ENCODE peak calls at places on chromosome 13, in seven cellular contexts. X is K562; J is skeletal muscle cell; C is thoracic aorta; I is activated T-cell treated with anti-CD3 and anti-CD28 coated beads, Interleukin-2, amount 50 U/mL, for 72 hours; M is IMR-90; L is iris pigment epithelial cell. B is an unnamed sample.

GRCh38 chr13:63435668-63436275 is 2020.1 kb upstream of the PCDH20 start:
- DNase-seq in X (no peak), L (peak), I (no peak), J (peak), M (peak), C (no peak), B (no peak)

GRCh38 chr13:91185294-91185863 is 162.1 kb upstream of the MIR17HG start:
- DNase-seq in I (no peak), L (peak), M (peak), X (no peak), J (no peak), C (no peak), B (no peak)

GRCh38 chr13:91369432-91369831 is 21.9 kb downstream of the MIR17HG start:
- DNase-seq in J (no peak), L (peak), I (peak), M (peak), X (no peak), C (no peak), B (no peak)

GRCh38 chr13:85742355-85742754 is 56.9 kb downstream of the SLITRK6 start:
- DNase-seq in X (no peak), I (no peak), J (no peak), M (no peak), C (no peak), L (no peak), B (no peak)

GRCh38 chr13:30745917-30746686 is 10.8 kb downstream of the ALOX5AP start:
- DNase-seq in L (no peak), X (no peak), J (no peak), M (no peak), I (no peak), C (no peak), B (no peak)

GRCh38 chr13:112245179-112245724 is 130.9 kb upstream of the SPACA7 start:
- DNase-seq in J (no peak), L (no peak), M (no peak), X (no peak), C (no peak), I (no peak), B (no peak)

GRCh38 chr13:57673197-57673596 is 41.7 kb downstream of the PCDH17 start:
- DNase-seq in L (no peak), C (no peak), X (no peak), J (no peak), I (no peak), M (no peak), B (no peak)

GRCh38 chr13:110868631-110869165 is 46.2 kb downstream of the ANKRD10 start:
- DNase-seq in M (no peak), C (no peak), X (no peak), I (no peak), J (no peak), L (no peak), B (no peak)

GRCh38 chr13:79297128-79297527 is 108.9 kb downstream of the RBM26 start:
- DNase-seq in M (no peak), C (no peak), I (no peak), X (no peak), J (no peak), L (no peak), B (no peak)

GRCh38 chr13:73733691-73734090 is 400.5 kb downstream of the KLF12 start:
- DNase-seq in X (no peak), C (no peak), J (no peak), L (no peak), M (no peak), I (no peak), B (no peak)

GRCh38 chr13:31749929-31750328 is 10.6 kb downstream of the RXFP2 start:
- DNase-seq in J (peak), L (peak), M (peak), I (no peak), X (no peak), C (no peak), B (no peak)

GRCh38 chr13:67224148-67224846 is 5.8 kb downstream of the PCDH9 start:
- DNase-seq in I (peak), J (peak), X (peak), L (peak), C (peak), M (peak), B (peak)

GRCh38 chr13:110330491-110331001 is 23.5 kb downstream of the COL4A2 start:
- DNase-seq in X (no peak), M (peak), C (no peak), L (peak), J (no peak), I (no peak), B (no peak)

GRCh38 chr13:51793570-51794273 is 10.2 kb downstream of the DHRS12 start:
- DNase-seq in X (peak), L (peak), J (peak), I (peak), M (peak), C (no peak), B (no peak)

GRCh38 chr13:106513025-106513424 is 22.4 kb downstream of the EFNB2 start:
- DNase-seq in J (no peak), I (no peak), M (peak), X (no peak), C (no peak), L (peak), B (no peak)

GRCh38 chr13:40189885-40190655 is 476.4 kb downstream of the FOXO1 start:
- DNase-seq in L (no peak), J (no peak), C (no peak), I (no peak), M (no peak), X (no peak), B (no peak)

GRCh38 chr13:61812286-61812685 is 396.6 kb upstream of the PCDH20 start:
- DNase-seq in C (no peak), J (no peak), I (no peak), M (no peak), X (no peak), L (no peak), B (no peak)

GRCh38 chr13:23867027-23867491 is 22.1 kb downstream of the MIPEP start:
- DNase-seq in I (no peak), L (peak), M (peak), J (peak), X (no peak), C (no peak), B (no peak)

GRCh38 chr13:96052655-96053002 is 572 bp downstream of the UGGT2 start:
- DNase-seq in L (peak), M (peak), I (no peak), C (no peak), J (peak), X (peak), B (no peak)

GRCh38 chr13:20494656-20495055 is 31.0 kb downstream of the CRYL1 start:
- DNase-seq in M (no peak), X (no peak), J (no peak), C (no peak), L (no peak), I (no peak), B (no peak)

GRCh38 chr13:75895168-75895567 is 259.0 kb downstream of the LMO7 start:
- DNase-seq in J (no peak), X (no peak), I (no peak), L (no peak), C (no peak), M (no peak), B (no peak)

GRCh38 chr13:92297971-92298942 is 899.8 kb downstream of the GPC5 start:
- DNase-seq in X (peak), L (no peak), M (no peak), I (no peak), J (no peak), C (no peak), B (no peak)

GRCh38 chr13:28394422-28394821 is 100.5 kb downstream of the FLT1 start:
- DNase-seq in M (peak), J (peak), C (no peak), I (no peak), X (no peak), L (peak), B (no peak)

GRCh38 chr13:98411617-98412310 is 165.1 kb downstream of the STK24 start:
- DNase-seq in I (no peak), X (no peak), J (no peak), C (no peak), L (peak), M (no peak), B (no peak)

GRCh38 chr13:24605923-24606372 is 74.3 kb upstream of the ATP12A start:
- DNase-seq in J (no peak), X (no peak), M (peak), L (no peak), I (peak), C (no peak), B (no peak)

GRCh38 chr13:52463526-52463925 is 8.2 kb downstream of the CKAP2 start:
- DNase-seq in X (no peak), I (no peak), J (no peak), C (no peak), L (no peak), M (no peak), B (no peak)

GRCh38 chr13:33279898-33280549 is 5.5 kb downstream of the STARD13 start:
- DNase-seq in X (no peak), M (peak), I (no peak), C (no peak), J (peak), L (peak), B (no peak)

GRCh38 chr13:93039131-93039530 is 187.5 kb upstream of the GPC6 start:
- DNase-seq in M (peak), J (peak), X (no peak), L (peak), I (no peak), C (no peak), B (no peak)

GRCh38 chr13:66926851-66927524 is 303.1 kb downstream of the PCDH9 start:
- DNase-seq in X (no peak), L (peak), I (no peak), J (no peak), M (peak), C (no peak), B (no peak)